ENCODE peak calls at places on chromosomes 13 and 19, in four cellular contexts. One of them, this sample, is unnamed. For H3K9me3, the result is how much of the 10 kb centered on the place peaks cover.

GRCh38 chr19:46536391-46536790 is 40.7 kb upstream of the PNMA8B start:
- DNase-seq in naive thymus-derived CD4-positive, alpha-beta T cell: no peak
- DNase-seq in CD4-positive, alpha-beta memory T cell: no peak
- DNase-seq in CD8-positive, alpha-beta memory T cell: no peak
- DNase-seq in this sample: no peak

GRCh38 chr19:17902701-17903100 is 30.1 kb upstream of the CCDC124 start:
- DNase-seq in naive thymus-derived CD4-positive, alpha-beta T cell: no peak
- DNase-seq in CD4-positive, alpha-beta memory T cell: no peak
- DNase-seq in CD8-positive, alpha-beta memory T cell: no peak
- DNase-seq in this sample: no peak

GRCh38 chr13:46675016-46675415 is 121.9 kb downstream of the ESD start:
- DNase-seq in naive thymus-derived CD4-positive, alpha-beta T cell: no peak
- DNase-seq in CD4-positive, alpha-beta memory T cell: no peak
- DNase-seq in CD8-positive, alpha-beta memory T cell: no peak
- DNase-seq in this sample: no peak

GRCh38 chr13:99416411-99417121 is 84.7 kb upstream of the TM9SF2 start:
- DNase-seq in naive thymus-derived CD4-positive, alpha-beta T cell: no peak
- DNase-seq in CD4-positive, alpha-beta memory T cell: no peak
- DNase-seq in CD8-positive, alpha-beta memory T cell: no peak
- DNase-seq in this sample: no peak

GRCh38 chr13:51223284-51224270 is 1.4 kb downstream of the FAM124A start:
- DNase-seq in naive thymus-derived CD4-positive, alpha-beta T cell: no peak
- DNase-seq in CD4-positive, alpha-beta memory T cell: no peak
- DNase-seq in CD8-positive, alpha-beta memory T cell: no peak
- DNase-seq in this sample: no peak

GRCh38 chr13:71760226-71760591 is 106.8 kb downstream of the DACH1 start:
- DNase-seq in naive thymus-derived CD4-positive, alpha-beta T cell: no peak
- DNase-seq in CD4-positive, alpha-beta memory T cell: no peak
- DNase-seq in CD8-positive, alpha-beta memory T cell: no peak
- DNase-seq in this sample: no peak

GRCh38 chr13:81395368-81395767 is 1054.4 kb upstream of the SPRY2 start:
- DNase-seq in naive thymus-derived CD4-positive, alpha-beta T cell: no peak
- DNase-seq in CD4-positive, alpha-beta memory T cell: no peak
- DNase-seq in CD8-positive, alpha-beta memory T cell: no peak
- DNase-seq in this sample: no peak

GRCh38 chr13:28624707-28625432 is 34.1 kb upstream of the POMP start:
- DNase-seq in naive thymus-derived CD4-positive, alpha-beta T cell: no peak
- DNase-seq in CD4-positive, alpha-beta memory T cell: no peak
- DNase-seq in CD8-positive, alpha-beta memory T cell: no peak
- DNase-seq in this sample: no peak

GRCh38 chr19:5572556-5573286 is 5.0 kb upstream of the TINCR start:
- DNase-seq in naive thymus-derived CD4-positive, alpha-beta T cell: no peak
- DNase-seq in CD4-positive, alpha-beta memory T cell: no peak
- DNase-seq in CD8-positive, alpha-beta memory T cell: no peak
- DNase-seq in this sample: no peak

GRCh38 chr19:15820646-15821045 is 5.2 kb upstream of the OR10H1 start:
- DNase-seq in naive thymus-derived CD4-positive, alpha-beta T cell: no peak
- DNase-seq in CD4-positive, alpha-beta memory T cell: no peak
- DNase-seq in CD8-positive, alpha-beta memory T cell: peak
- DNase-seq in this sample: no peak

GRCh38 chr19:48818234-48818823 is 7.5 kb upstream of the BCAT2 start:
- DNase-seq in naive thymus-derived CD4-positive, alpha-beta T cell: no peak
- DNase-seq in CD4-positive, alpha-beta memory T cell: no peak
- DNase-seq in CD8-positive, alpha-beta memory T cell: no peak
- DNase-seq in this sample: no peak

GRCh38 chr19:34120846-34121639 is 51.3 kb upstream of the LSM14A start:
- DNase-seq in naive thymus-derived CD4-positive, alpha-beta T cell: peak
- DNase-seq in CD4-positive, alpha-beta memory T cell: peak
- DNase-seq in CD8-positive, alpha-beta memory T cell: peak
- DNase-seq in this sample: peak

GRCh38 chr13:30685987-30686386 is 49.4 kb upstream of the ALOX5AP start:
- DNase-seq in naive thymus-derived CD4-positive, alpha-beta T cell: no peak
- DNase-seq in CD4-positive, alpha-beta memory T cell: no peak
- DNase-seq in CD8-positive, alpha-beta memory T cell: no peak
- DNase-seq in this sample: no peak

GRCh38 chr13:34545461-34545860 is 396.6 kb upstream of the NBEA start:
- DNase-seq in naive thymus-derived CD4-positive, alpha-beta T cell: no peak
- DNase-seq in CD4-positive, alpha-beta memory T cell: no peak
- DNase-seq in CD8-positive, alpha-beta memory T cell: no peak
- DNase-seq in this sample: no peak

GRCh38 chr13:44842158-44842557 is 147.1 kb downstream of the NUFIP1 start:
- DNase-seq in naive thymus-derived CD4-positive, alpha-beta T cell: no peak
- DNase-seq in CD4-positive, alpha-beta memory T cell: no peak
- DNase-seq in CD8-positive, alpha-beta memory T cell: no peak
- DNase-seq in this sample: no peak

GRCh38 chr19:30857388-30857787 is 485.2 kb downstream of the ZNF536 start:
- DNase-seq in naive thymus-derived CD4-positive, alpha-beta T cell: no peak
- DNase-seq in CD4-positive, alpha-beta memory T cell: no peak
- DNase-seq in CD8-positive, alpha-beta memory T cell: no peak
- DNase-seq in this sample: no peak

GRCh38 chr13:33932765-33933406 is 114.9 kb downstream of the RFC3 start:
- DNase-seq in naive thymus-derived CD4-positive, alpha-beta T cell: no peak
- DNase-seq in CD4-positive, alpha-beta memory T cell: no peak
- DNase-seq in CD8-positive, alpha-beta memory T cell: no peak
- DNase-seq in this sample: no peak

GRCh38 chr13:98275711-98276171 is 98.7 kb upstream of the RNF113B start:
- DNase-seq in naive thymus-derived CD4-positive, alpha-beta T cell: no peak
- DNase-seq in CD4-positive, alpha-beta memory T cell: no peak
- DNase-seq in CD8-positive, alpha-beta memory T cell: no peak
- DNase-seq in this sample: no peak

GRCh38 chr13:105202384-105202783 is 1333.1 kb downstream of the EFNB2 start:
- DNase-seq in naive thymus-derived CD4-positive, alpha-beta T cell: no peak
- DNase-seq in CD4-positive, alpha-beta memory T cell: peak
- DNase-seq in CD8-positive, alpha-beta memory T cell: no peak
- DNase-seq in this sample: no peak

GRCh38 chr19:46366620-46367277 is 19.9 kb downstream of the PPP5C start:
- DNase-seq in naive thymus-derived CD4-positive, alpha-beta T cell: no peak
- DNase-seq in CD4-positive, alpha-beta memory T cell: no peak
- DNase-seq in CD8-positive, alpha-beta memory T cell: no peak
- DNase-seq in this sample: no peak

GRCh38 chr19:39154626-39155100 is 29.1 kb downstream of the PAK4 start:
- DNase-seq in naive thymus-derived CD4-positive, alpha-beta T cell: no peak
- DNase-seq in CD4-positive, alpha-beta memory T cell: no peak
- DNase-seq in CD8-positive, alpha-beta memory T cell: no peak
- DNase-seq in this sample: no peak

GRCh38 chr19:5539431-5539833 is 28.3 kb downstream of the TINCR start:
- DNase-seq in naive thymus-derived CD4-positive, alpha-beta T cell: no peak
- DNase-seq in CD4-positive, alpha-beta memory T cell: no peak
- DNase-seq in CD8-positive, alpha-beta memory T cell: no peak
- DNase-seq in this sample: no peak

GRCh38 chr19:55147408-55148251 is 1.4 kb downstream of the TNNT1 start:
- DNase-seq in naive thymus-derived CD4-positive, alpha-beta T cell: no peak
- DNase-seq in CD4-positive, alpha-beta memory T cell: no peak
- DNase-seq in CD8-positive, alpha-beta memory T cell: no peak
- DNase-seq in this sample: no peak

GRCh38 chr19:4089400-4089908 is 22.8 kb upstream of the ZBTB7A start:
- DNase-seq in naive thymus-derived CD4-positive, alpha-beta T cell: peak
- DNase-seq in CD4-positive, alpha-beta memory T cell: peak
- DNase-seq in CD8-positive, alpha-beta memory T cell: peak
- DNase-seq in this sample: peak

GRCh38 chr13:109644069-109644750 is 142.2 kb downstream of the IRS2 start:
- DNase-seq in naive thymus-derived CD4-positive, alpha-beta T cell: no peak
- DNase-seq in CD4-positive, alpha-beta memory T cell: no peak
- DNase-seq in CD8-positive, alpha-beta memory T cell: no peak
- DNase-seq in this sample: no peak

GRCh38 chr13:60647547-60647946 is 250.5 kb downstream of the TDRD3 start:
- DNase-seq in naive thymus-derived CD4-positive, alpha-beta T cell: no peak
- DNase-seq in CD4-positive, alpha-beta memory T cell: no peak
- DNase-seq in CD8-positive, alpha-beta memory T cell: no peak
- DNase-seq in this sample: no peak

GRCh38 chr19:51810228-51810627 is 15.3 kb downstream of the FPR3 start:
- DNase-seq in naive thymus-derived CD4-positive, alpha-beta T cell: no peak
- DNase-seq in CD4-positive, alpha-beta memory T cell: no peak
- DNase-seq in CD8-positive, alpha-beta memory T cell: no peak
- DNase-seq in this sample: no peak

GRCh38 chr13:79966502-79966901 is 374.4 kb downstream of the SPRY2 start:
- DNase-seq in naive thymus-derived CD4-positive, alpha-beta T cell: no peak
- DNase-seq in CD4-positive, alpha-beta memory T cell: no peak
- DNase-seq in CD8-positive, alpha-beta memory T cell: no peak
- DNase-seq in this sample: no peak

GRCh38 chr13:95254341-95254740 is 46.9 kb downstream of the ABCC4 start:
- DNase-seq in naive thymus-derived CD4-positive, alpha-beta T cell: no peak
- DNase-seq in CD4-positive, alpha-beta memory T cell: no peak
- DNase-seq in CD8-positive, alpha-beta memory T cell: no peak
- DNase-seq in this sample: no peak

GRCh38 chr13:43815204-43815603 is 28.4 kb upstream of the ENOX1 start:
- DNase-seq in naive thymus-derived CD4-positive, alpha-beta T cell: no peak
- DNase-seq in CD4-positive, alpha-beta memory T cell: no peak
- DNase-seq in CD8-positive, alpha-beta memory T cell: no peak
- DNase-seq in this sample: no peak
- H3K4me3 ChIP-seq in naive thymus-derived CD4-positive, alpha-beta T cell: no peak
- H3K4me3 ChIP-seq in CD4-positive, alpha-beta memory T cell: no peak
- H3K4me3 ChIP-seq in CD8-positive, alpha-beta memory T cell: no peak
- H3K4me3 ChIP-seq in this sample: no peak

GRCh38 chr13:49602005-49602404 is 16.6 kb upstream of the RCBTB1 start:
- DNase-seq in naive thymus-derived CD4-positive, alpha-beta T cell: no peak
- DNase-seq in CD4-positive, alpha-beta memory T cell: no peak
- DNase-seq in CD8-positive, alpha-beta memory T cell: no peak
- DNase-seq in this sample: no peak
- H3K27ac ChIP-seq in naive thymus-derived CD4-positive, alpha-beta T cell: no peak
- H3K27ac ChIP-seq in CD4-positive, alpha-beta memory T cell: no peak
- H3K27ac ChIP-seq in CD8-positive, alpha-beta memory T cell: no peak
- H3K27ac ChIP-seq in this sample: no peak

DNA sequence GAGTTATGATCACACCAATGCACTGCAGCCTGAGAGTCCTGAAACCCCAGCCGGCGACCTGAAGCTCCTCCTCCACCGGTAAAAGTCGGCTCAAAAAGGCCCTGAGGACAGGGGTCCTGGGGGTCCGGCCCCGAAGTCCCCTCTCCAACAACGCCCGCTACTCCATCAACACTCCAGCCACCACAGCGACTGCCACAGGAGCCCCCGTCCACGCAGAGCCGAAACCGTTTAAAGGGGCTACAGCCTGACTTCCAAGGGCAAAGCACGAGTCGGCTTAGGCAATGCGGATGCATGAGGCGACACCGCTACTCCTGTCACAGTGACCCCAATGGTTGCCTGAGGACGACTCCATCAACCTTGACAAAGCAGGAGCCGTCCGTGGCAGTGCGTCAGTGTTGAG is 22.9 kb upstream of the ZNF420 start:
- DNase-seq in naive thymus-derived CD4-positive, alpha-beta T cell: no peak
- DNase-seq in CD4-positive, alpha-beta memory T cell: no peak
- DNase-seq in CD8-positive, alpha-beta memory T cell: no peak
- DNase-seq in this sample: no peak
- H3K9me3 ChIP-seq in naive thymus-derived CD4-positive, alpha-beta T cell: under half
- H3K9me3 ChIP-seq in CD4-positive, alpha-beta memory T cell: under half
- H3K9me3 ChIP-seq in CD8-positive, alpha-beta memory T cell: under half
- H3K9me3 ChIP-seq in this sample: under half

GRCh38 chr13:48318714-48319457 is 15.3 kb downstream of the RB1 start:
- DNase-seq in naive thymus-derived CD4-positive, alpha-beta T cell: no peak
- DNase-seq in CD4-positive, alpha-beta memory T cell: peak
- DNase-seq in CD8-positive, alpha-beta memory T cell: no peak
- DNase-seq in this sample: no peak
- H3K4me3 ChIP-seq in naive thymus-derived CD4-positive, alpha-beta T cell: peak
- H3K4me3 ChIP-seq in CD4-positive, alpha-beta memory T cell: peak
- H3K4me3 ChIP-seq in CD8-positive, alpha-beta memory T cell: peak
- H3K4me3 ChIP-seq in this sample: peak